ENCODE peak calls at places on chromosomes 7 and 10, in six cellular contexts. Z, B, S, L, O and G are unnamed samples.
A peak's percentile ranks its signal among the peaks of the same experiment; 100 is the strongest.

GRCh38 chr10:58641095-58641531 is 128.4 kb downstream of the BICC1 start:
- DNase-seq in O (no peak), L (no peak), S (peak; percentile 94), Z (peak; percentile 87), B (no peak), G (no peak)

GRCh38 chr10:23530079-23530478 is 91.2 kb downstream of the OTUD1 start:
- DNase-seq in S (no peak), B (no peak), Z (no peak), O (no peak), L (no peak), G (no peak)

GRCh38 chr7:156218544-156219306 is 406.5 kb upstream of the SHH start:
- DNase-seq in L (no peak), S (no peak), Z (no peak), B (no peak), O (no peak), G (no peak)

GRCh38 chr10:119090968-119091367 is 10.4 kb upstream of the EIF3A start:
- DNase-seq in S (peak; percentile 80), L (peak; percentile 20), B (no peak), O (no peak), Z (no peak), G (no peak)

GRCh38 chr10:33087142-33087541 is 129.1 kb upstream of the ITGB1 start:
- DNase-seq in O (no peak), B (no peak), L (no peak), S (no peak), Z (no peak), G (no peak)

GRCh38 chr10:92011560-92012214 is 88.1 kb downstream of the BTAF1 start:
- DNase-seq in B (no peak), O (no peak), Z (no peak), S (peak; percentile 24), L (no peak), G (no peak)

GRCh38 chr10:102796407-102797176 is 40.6 kb downstream of the CYP17A1 start:
- DNase-seq in B (peak; percentile 16), O (peak; percentile 92), L (peak; percentile 55), S (no peak), Z (no peak), G (peak; percentile 52)

GRCh38 chr10:8588135-8588534 is 533.6 kb downstream of the GATA3 start:
- DNase-seq in L (no peak), B (no peak), S (no peak), Z (no peak), O (no peak), G (no peak)

GRCh38 chr10:12841426-12841825 is 160.1 kb downstream of the CCDC3 start:
- DNase-seq in O (no peak), S (no peak), L (no peak), B (no peak), Z (no peak), G (no peak)

GRCh38 chr7:16984346-16984745 is 102.6 kb upstream of the AGR3 start:
- DNase-seq in L (no peak), Z (no peak), S (no peak), O (no peak), B (no peak), G (no peak)

GRCh38 chr10:96238889-96239624 is 32.3 kb downstream of the BLNK start:
- DNase-seq in Z (no peak), B (no peak), S (no peak), L (no peak), O (no peak), G (no peak)

GRCh38 chr7:585229-585711 is 65.6 kb upstream of the PDGFA start:
- DNase-seq in S (no peak), O (peak; percentile 44), Z (no peak), B (no peak), L (peak; percentile 65), G (no peak)

GRCh38 chr7:95608344-95609173 is 12.2 kb upstream of the PDK4 start:
- DNase-seq in Z (peak; percentile 93), L (no peak), O (peak; percentile 97), B (no peak), S (peak; percentile 99), G (peak; percentile 6)

GRCh38 chr10:75283150-75284096 is 47.7 kb upstream of the COMTD1 start:
- DNase-seq in S (no peak), L (no peak), B (no peak), O (no peak), Z (no peak), G (no peak)

GRCh38 chr7:123751816-123752215 is 3.0 kb upstream of the WASL start:
- DNase-seq in L (no peak), Z (no peak), S (no peak), O (no peak), B (no peak), G (no peak)

GRCh38 chr7:74655785-74656420 is 1.6 kb upstream of the GTF2I start:
- DNase-seq in B (no peak), S (no peak), L (no peak), O (no peak), Z (no peak), G (no peak)

GRCh38 chr10:43254199-43254730 is 12.6 kb downstream of the RASGEF1A start:
- DNase-seq in S (no peak), O (peak; percentile 73), B (no peak), L (no peak), Z (no peak), G (no peak)

GRCh38 chr7:91784469-91784868 is 96.0 kb downstream of the MTERF1 start:
- DNase-seq in S (peak; percentile 61), L (no peak), Z (peak; percentile 20), O (no peak), B (no peak), G (no peak)

GRCh38 chr7:73602721-73603651 is 21.3 kb downstream of the MLXIPL start:
- DNase-seq in Z (no peak), S (no peak), L (no peak), B (no peak), O (no peak), G (no peak)

GRCh38 chr10:80462986-80463741 is 9.1 kb downstream of the TSPAN14 start:
- DNase-seq in O (peak; percentile 10), S (peak; percentile 22), Z (no peak), B (no peak), L (no peak), G (no peak)

GRCh38 chr10:110147961-110148360 is 59.4 kb upstream of the MXI1 start:
- DNase-seq in O (peak; percentile 56), L (no peak), B (no peak), Z (no peak), S (peak; percentile 29), G (no peak)

GRCh38 chr7:106679153-106679931 is 18.4 kb upstream of the CCDC71L start:
- DNase-seq in O (no peak), Z (no peak), B (no peak), L (no peak), S (peak; percentile 23), G (no peak)

GRCh38 chr10:44576715-44577191 is 191.9 kb upstream of the CXCL12 start:
- DNase-seq in S (no peak), B (no peak), O (no peak), Z (no peak), L (no peak), G (no peak)

GRCh38 chr7:42099837-42100508 is 137.0 kb downstream of the GLI3 start:
- DNase-seq in B (no peak), S (no peak), O (no peak), Z (no peak), L (no peak), G (no peak)

GRCh38 chr7:45709168-45710034 is 135.2 kb downstream of the ADCY1 start:
- DNase-seq in S (no peak), O (peak; percentile 81), L (no peak), Z (no peak), B (no peak), G (no peak)

GRCh38 chr7:57384380-57384779 is 65.6 kb upstream of the ZNF716 start:
- DNase-seq in Z (no peak), B (no peak), O (no peak), L (no peak), S (no peak), G (no peak)

GRCh38 chr10:47346572-47347302 is 1.4 kb upstream of the RBP3 start:
- DNase-seq in B (no peak), Z (no peak), O (peak; percentile 51), L (no peak), S (no peak), G (no peak)

GRCh38 chr7:126790763-126791162 is 462.0 kb downstream of the GRM8 start:
- DNase-seq in S (peak; percentile 29), B (no peak), O (no peak), Z (no peak), L (no peak), G (no peak)

GRCh38 chr10:71080381-71081228 is 131.8 kb upstream of the UNC5B start:
- DNase-seq in O (peak; percentile 53), L (no peak), Z (no peak), S (no peak), B (no peak), G (no peak)

GRCh38 chr10:17147884-17148494 is 18.4 kb upstream of the CUBN start:
- DNase-seq in S (no peak), B (no peak), Z (peak; percentile 36), L (no peak), O (no peak), G (no peak)

GRCh38 chr7:3393862-3394261 is 92.8 kb downstream of the SDK1 start:
- DNase-seq in O (no peak), B (no peak), S (no peak), L (no peak), Z (no peak), G (no peak)

GRCh38 chr10:63506554-63506953 is 14.6 kb upstream of the REEP3 start:
- DNase-seq in S (no peak), L (no peak), Z (no peak), B (no peak), O (no peak), G (no peak)